ENCODE peak calls at places on chromosomes 16 and 17, in nine cellular contexts. D is stimulated activated CD4-positive, alpha-beta T cell treated with anti-CD3 and anti-CD28 coated beads, Interleukin-15, amount 100 ng/mL, for 24 hours; P is astrocyte of the cerebellum; I is dorsolateral prefrontal cortex; T is CD4-positive, alpha-beta T cell; Q is NCI-H1105 treated with DMSO at 0.1 percent for 48 hours; A is NCI-H1694 treated with DMSO at 0.1 percent for 48 hours; J is NCI-H1048; F is NCI-H345. K is an unnamed sample.

GRCh38 chr17:45265823-45266222 is 3.9 kb upstream of the SPATA32 start:
- DNase-seq in Q (no peak), A (no peak), J (no peak), I (no peak), D (no peak), T (no peak), F (no peak), P (peak), K (peak)

GRCh38 chr16:2919511-2920255 is 8.0 kb downstream of the FLYWCH1 start:
- DNase-seq in P (peak), A (peak), I (peak), Q (peak), F (peak), T (peak), J (no peak), D (peak), K (peak)

GRCh38 chr16:12601290-12601900 is 202.3 kb downstream of the CPPED1 start:
- DNase-seq in T (no peak), F (no peak), A (no peak), I (no peak), Q (no peak), J (no peak), P (no peak), D (no peak), K (no peak)

GRCh38 chr17:42675984-42676423 is 790 bp downstream of the PLEKHH3 start:
- DNase-seq in D (no peak), I (no peak), F (peak), T (no peak), Q (no peak), A (no peak), J (no peak), P (no peak), K (no peak)

GRCh38 chr16:68508013-68508412 is 31.1 kb upstream of the ZFP90 start:
- DNase-seq in J (no peak), Q (no peak), T (no peak), I (no peak), F (no peak), D (no peak), A (no peak), P (no peak), K (no peak)

GRCh38 chr16:20611975-20612471 is 35.9 kb upstream of the ACSM2B start:
- DNase-seq in T (no peak), J (no peak), F (peak), P (no peak), D (no peak), A (no peak), I (no peak), Q (peak), K (no peak)

GRCh38 chr17:913207-913606 is 66.4 kb downstream of the NXN start:
- DNase-seq in T (no peak), I (no peak), F (no peak), J (no peak), D (no peak), Q (no peak), P (no peak), A (no peak), K (no peak)

GRCh38 chr17:67109111-67109510 is 64.8 kb downstream of the CACNG1 start:
- DNase-seq in J (no peak), A (no peak), D (no peak), F (no peak), Q (no peak), P (no peak), I (no peak), T (no peak), K (no peak)

GRCh38 chr17:14833201-14833773 is 431.8 kb downstream of the PMP22 start:
- DNase-seq in J (peak), D (peak), T (no peak), Q (no peak), F (no peak), P (peak), A (no peak), I (no peak), K (no peak)

GRCh38 chr17:14201595-14201994 is 35.1 kb downstream of the CDRT15 start:
- DNase-seq in T (peak), P (no peak), I (no peak), F (no peak), A (no peak), Q (no peak), D (peak), J (no peak), K (no peak)

GRCh38 chr17:37400505-37400904 is 6.1 kb downstream of the ACACA start:
- DNase-seq in J (no peak), T (no peak), F (no peak), P (no peak), I (no peak), D (no peak), Q (no peak), A (no peak), K (no peak)

GRCh38 chr17:1047177-1047885 is 50.4 kb downstream of the TIMM22 start:
- DNase-seq in T (no peak), A (peak), J (no peak), D (no peak), F (no peak), Q (no peak), I (no peak), P (peak), K (no peak)

GRCh38 chr16:54687043-54687655 is 243.5 kb upstream of the IRX5 start:
- DNase-seq in F (no peak), D (no peak), I (no peak), T (no peak), Q (peak), J (no peak), P (no peak), A (no peak), K (no peak)

GRCh38 chr16:69064789-69065313 is 40.6 kb upstream of the HAS3 start:
- DNase-seq in F (no peak), A (no peak), I (no peak), D (no peak), P (no peak), Q (no peak), J (no peak), T (no peak), K (no peak)

GRCh38 chr17:9817086-9817485 is 4.8 kb downstream of the GSG1L2 start:
- DNase-seq in Q (peak), P (peak), J (no peak), D (no peak), T (no peak), F (peak), A (no peak), I (peak), K (no peak)

GRCh38 chr17:73069846-73070245 is 22.6 kb downstream of the SLC39A11 start:
- DNase-seq in A (no peak), F (no peak), Q (no peak), J (no peak), I (no peak), D (no peak), P (no peak), T (no peak), K (no peak)

GRCh38 chr17:596763-597644 is 117.6 kb downstream of the VPS53 start:
- DNase-seq in F (no peak), A (no peak), I (no peak), T (no peak), Q (no peak), P (no peak), D (peak), J (no peak), K (peak)

GRCh38 chr16:84869464-84869863 is 49.7 kb downstream of the CRISPLD2 start:
- DNase-seq in I (no peak), Q (no peak), D (no peak), P (no peak), T (no peak), F (no peak), A (peak), J (no peak), K (no peak)

GRCh38 chr16:1772362-1772907 is at the start of gene EME2:
- DNase-seq in Q (no peak), D (peak), A (peak), P (no peak), I (no peak), J (no peak), T (peak), F (peak), K (no peak)

GRCh38 chr17:72122002-72122310 is 1.1 kb downstream of the SOX9 start:
- DNase-seq in I (no peak), Q (no peak), F (no peak), P (no peak), J (no peak), D (no peak), A (no peak), T (no peak), K (no peak)

GRCh38 chr16:74743668-74744299 is 30.8 kb downstream of the FA2H start:
- DNase-seq in A (no peak), D (no peak), Q (peak), J (peak), F (peak), P (no peak), T (no peak), I (no peak), K (no peak)

GRCh38 chr17:31058958-31059357 is 35.8 kb upstream of the NF1 start:
- DNase-seq in P (no peak), T (no peak), Q (no peak), D (no peak), A (no peak), I (no peak), F (no peak), J (no peak), K (no peak)

GRCh38 chr16:5709889-5710288 is 612.3 kb upstream of the EEF2KMT start:
- DNase-seq in A (no peak), J (no peak), P (no peak), T (no peak), I (no peak), Q (no peak), D (no peak), F (no peak), K (no peak)

GRCh38 chr17:63126607-63127006 is 160.6 kb downstream of the TANC2 start:
- DNase-seq in A (no peak), D (no peak), T (no peak), I (no peak), P (no peak), F (no peak), Q (no peak), J (no peak), K (no peak)

GRCh38 chr17:72822358-72823023 is 270.0 kb downstream of the SLC39A11 start:
- DNase-seq in J (no peak), Q (no peak), I (no peak), P (no peak), F (no peak), D (no peak), T (no peak), A (no peak), K (no peak)